ENCODE peak calls at places on chromosomes 7 and 10, in eight cellular contexts. Z is esophagus squamous epithelium, P is nucleus accumbens, C is NCI-H1694, F is AG04450, H is neural progenitor cell, W is AG10803, A is HS-27A. E is an unnamed sample.

GRCh38 chr10:102072867-102073527 is 7.8 kb downstream of the HPS6 start:
- DNase-seq in W (peak), A (no peak), Z (no peak), C (peak), P (peak), H (peak), F (peak), E (peak)

GRCh38 chr10:96413151-96413787 is 54.5 kb upstream of the OPALIN start:
- DNase-seq in W (no peak), P (no peak), A (no peak), Z (no peak), F (no peak), C (no peak), H (no peak), E (no peak)

GRCh38 chr7:103937680-103938079 is 51.8 kb downstream of the RELN start:
- DNase-seq in Z (no peak), C (peak), F (no peak), H (no peak), A (no peak), P (no peak), W (no peak), E (no peak)

GRCh38 chr7:22549051-22549450 is 49.1 kb upstream of the STEAP1B start:
- DNase-seq in W (no peak), H (no peak), A (no peak), F (no peak), C (no peak), P (no peak), Z (no peak), E (no peak)

GRCh38 chr10:131231965-131232541 is 79.5 kb downstream of the TCERG1L start:
- DNase-seq in C (peak), F (no peak), A (no peak), Z (no peak), P (no peak), W (no peak), H (no peak), E (no peak)

GRCh38 chr7:33432825-33433224 is 303.5 kb downstream of the BBS9 start:
- DNase-seq in F (no peak), C (no peak), P (no peak), A (no peak), Z (no peak), H (no peak), W (no peak), E (no peak)

GRCh38 chr10:28241766-28242399 is 61.0 kb downstream of the MPP7 start:
- DNase-seq in W (peak), H (peak), C (peak), A (no peak), P (no peak), F (peak), Z (no peak), E (peak)

GRCh38 chr7:118232837-118233236 is 8.3 kb downstream of the ANKRD7 start:
- DNase-seq in A (no peak), W (peak), F (no peak), Z (no peak), P (no peak), H (peak), C (no peak), E (no peak)

GRCh38 chr10:97779492-97779891 is 7.7 kb upstream of the SFRP5 start:
- DNase-seq in Z (no peak), H (no peak), F (no peak), C (no peak), A (no peak), W (no peak), P (no peak), E (no peak)

GRCh38 chr10:9510626-9511025 is 1456.1 kb downstream of the GATA3 start:
- DNase-seq in C (no peak), W (no peak), A (no peak), H (no peak), F (no peak), Z (no peak), P (no peak), E (no peak)

GRCh38 chr7:28410628-28411578 is 1.4 kb upstream of the CREB5 start:
- DNase-seq in Z (no peak), A (no peak), W (no peak), C (no peak), P (no peak), H (peak), F (no peak), E (peak)

GRCh38 chr10:107692072-107692471 is 527.6 kb upstream of the SORCS1 start:
- DNase-seq in A (no peak), W (no peak), H (no peak), P (no peak), F (no peak), Z (no peak), C (no peak), E (no peak)

GRCh38 chr7:36115448-36116321 is 37.4 kb upstream of the EEPD1 start:
- DNase-seq in H (no peak), C (peak), P (peak), F (peak), Z (no peak), W (peak), A (peak), E (peak)

GRCh38 chr10:77685494-77685893 is 47.9 kb upstream of the KCNMA1 start:
- DNase-seq in Z (no peak), P (no peak), C (no peak), F (no peak), A (no peak), H (no peak), W (no peak), E (peak)

GRCh38 chr10:123514996-123515395 is 151.2 kb upstream of the GPR26 start:
- DNase-seq in H (no peak), W (no peak), F (no peak), Z (no peak), A (no peak), C (no peak), P (no peak), E (no peak)

GRCh38 chr7:45028920-45029344 is 28.9 kb downstream of the CCM2 start:
- DNase-seq in A (no peak), C (no peak), P (no peak), Z (no peak), H (no peak), W (no peak), F (no peak), E (no peak)

GRCh38 chr7:23918856-23919255 is 208.8 kb downstream of the STK31 start:
- DNase-seq in F (no peak), A (peak), H (no peak), W (peak), C (no peak), P (no peak), Z (no peak), E (no peak)

GRCh38 chr7:129376076-129376777 is 58.0 kb upstream of the STRIP2 start:
- DNase-seq in F (no peak), W (peak), P (no peak), C (peak), Z (no peak), H (peak), A (no peak), E (peak)

GRCh38 chr7:101705327-101705726 is 76.2 kb upstream of the MYL10 start:
- DNase-seq in C (no peak), A (no peak), Z (no peak), P (no peak), H (no peak), W (no peak), F (no peak), E (no peak)

GRCh38 chr10:52729259-52730104 is 43.1 kb downstream of the MBL2 start:
- DNase-seq in Z (no peak), A (peak), C (no peak), W (peak), P (no peak), H (peak), F (no peak), E (peak)

GRCh38 chr7:134514663-134515062 is 12.7 kb upstream of the AKR1B10 start:
- DNase-seq in W (peak), Z (no peak), H (peak), A (peak), F (peak), C (peak), P (no peak), E (peak)

GRCh38 chr7:104272767-104273384 is 55.5 kb upstream of the LHFPL3 start:
- DNase-seq in Z (no peak), H (no peak), A (no peak), F (peak), W (peak), C (peak), P (no peak), E (peak)

GRCh38 chr7:120033114-120033513 is 239.9 kb upstream of the KCND2 start:
- DNase-seq in F (no peak), W (no peak), P (no peak), Z (no peak), H (peak), C (no peak), A (no peak), E (no peak)

GRCh38 chr10:116973371-116973905 is 31.5 kb downstream of the SHTN1 start:
- DNase-seq in A (no peak), Z (no peak), W (no peak), P (no peak), C (no peak), H (no peak), F (no peak), E (no peak)

GRCh38 chr10:22710139-22710745 is 4.1 kb downstream of the PIP4K2A start:
- DNase-seq in C (no peak), Z (no peak), A (no peak), H (no peak), F (no peak), W (no peak), P (no peak), E (peak)

GRCh38 chr7:131557521-131558385 is 1.3 kb upstream of the PODXL start:
- DNase-seq in P (no peak), H (peak), Z (no peak), W (peak), F (no peak), C (no peak), A (no peak), E (no peak)

GRCh38 chr10:79397575-79398303 is 47.7 kb downstream of the ZCCHC24 start:
- DNase-seq in C (no peak), Z (no peak), A (no peak), P (no peak), F (no peak), W (peak), H (no peak), E (no peak)

GRCh38 chr10:92222603-92223275 is 68.1 kb downstream of the CPEB3 start:
- DNase-seq in F (no peak), Z (no peak), H (no peak), W (peak), A (peak), P (no peak), C (no peak), E (no peak)

GRCh38 chr7:14389052-14389988 is 399.9 kb upstream of the ETV1 start:
- DNase-seq in P (no peak), A (no peak), W (no peak), H (peak), Z (no peak), F (no peak), C (no peak), E (no peak)

GRCh38 chr7:34748244-34749039 is 90.4 kb downstream of the NPSR1 start:
- DNase-seq in C (peak), F (no peak), H (no peak), A (peak), P (no peak), Z (no peak), W (peak), E (no peak)

GRCh38 chr7:29038463-29038862 is 80.3 kb upstream of the TRIL start:
- DNase-seq in F (no peak), Z (no peak), C (no peak), A (no peak), P (no peak), W (peak), H (no peak), E (no peak)

GRCh38 chr10:101840741-101841453 is 2.7 kb downstream of the KCNIP2 start:
- DNase-seq in W (peak), Z (no peak), C (peak), F (peak), A (no peak), H (peak), P (peak), E (peak)

GRCh38 chr7:155382802-155383171 is 75.1 kb upstream of the EN2 start:
- DNase-seq in F (no peak), P (no peak), A (no peak), C (no peak), W (no peak), H (no peak), Z (no peak), E (no peak)

GRCh38 chr10:27884185-27884630 is 114.7 kb downstream of the ODAD2 start:
- DNase-seq in C (no peak), H (no peak), P (no peak), W (no peak), Z (no peak), F (no peak), A (no peak), E (no peak)

GRCh38 chr10:42111661-42112330 is 526.6 kb downstream of the ZNF33B start:
- DNase-seq in C (no peak), Z (no peak), F (no peak), P (no peak), H (no peak), W (no peak), A (no peak), E (no peak)